ENCODE peak calls at places on chromosomes 3 and 15, in ten cellular contexts. One of them, this sample, is unnamed.

GRCh38 chr3:39911465-39912309 is 102.3 kb downstream of the MYRIP start:
- DNase-seq in left lobe of liver: no peak
- DNase-seq in A172: no peak
- DNase-seq in foreskin fibroblast: peak
- DNase-seq in islet precursor cell: peak
- DNase-seq in KG1: no peak
- DNase-seq in pons: peak
- DNase-seq in ACHN: no peak
- DNase-seq in HTR-8/SVneo: no peak
- DNase-seq in DMS153: no peak
- DNase-seq in this sample: no peak

GRCh38 chr3:126121632-126122031 is 37.7 kb upstream of the SLC41A3 start:
- DNase-seq in left lobe of liver: peak
- DNase-seq in A172: no peak
- DNase-seq in foreskin fibroblast: no peak
- DNase-seq in islet precursor cell: peak
- DNase-seq in KG1: no peak
- DNase-seq in pons: no peak
- DNase-seq in ACHN: no peak
- DNase-seq in HTR-8/SVneo: no peak
- DNase-seq in DMS153: no peak
- DNase-seq in this sample: no peak

GRCh38 chr3:63687569-63688233 is 35.2 kb downstream of the SNTN start:
- DNase-seq in left lobe of liver: no peak
- DNase-seq in A172: no peak
- DNase-seq in foreskin fibroblast: no peak
- DNase-seq in islet precursor cell: no peak
- DNase-seq in KG1: no peak
- DNase-seq in pons: no peak
- DNase-seq in ACHN: no peak
- DNase-seq in HTR-8/SVneo: no peak
- DNase-seq in DMS153: no peak
- DNase-seq in this sample: no peak

GRCh38 chr3:194690501-194691372 is 5.1 kb downstream of the FAM43A start:
- DNase-seq in left lobe of liver: no peak
- DNase-seq in A172: peak
- DNase-seq in foreskin fibroblast: no peak
- DNase-seq in islet precursor cell: no peak
- DNase-seq in KG1: no peak
- DNase-seq in pons: no peak
- DNase-seq in ACHN: peak
- DNase-seq in HTR-8/SVneo: no peak
- DNase-seq in DMS153: peak
- DNase-seq in this sample: no peak

GRCh38 chr3:117563063-117563462 is 853.5 kb downstream of the TUSC7 start:
- DNase-seq in left lobe of liver: no peak
- DNase-seq in A172: no peak
- DNase-seq in foreskin fibroblast: peak
- DNase-seq in islet precursor cell: no peak
- DNase-seq in KG1: no peak
- DNase-seq in pons: no peak
- DNase-seq in ACHN: no peak
- DNase-seq in HTR-8/SVneo: no peak
- DNase-seq in DMS153: no peak
- DNase-seq in this sample: peak

GRCh38 chr3:5891721-5892120 is 704.2 kb downstream of the EDEM1 start:
- DNase-seq in left lobe of liver: no peak
- DNase-seq in A172: no peak
- DNase-seq in foreskin fibroblast: no peak
- DNase-seq in islet precursor cell: no peak
- DNase-seq in KG1: no peak
- DNase-seq in pons: peak
- DNase-seq in ACHN: no peak
- DNase-seq in HTR-8/SVneo: no peak
- DNase-seq in DMS153: no peak
- DNase-seq in this sample: no peak

GRCh38 chr15:45157974-45158373 is 28.2 kb downstream of the DUOX1 start:
- DNase-seq in left lobe of liver: no peak
- DNase-seq in A172: peak
- DNase-seq in foreskin fibroblast: peak
- DNase-seq in islet precursor cell: peak
- DNase-seq in KG1: no peak
- DNase-seq in pons: peak
- DNase-seq in ACHN: no peak
- DNase-seq in HTR-8/SVneo: no peak
- DNase-seq in DMS153: no peak
- DNase-seq in this sample: peak

GRCh38 chr3:52860424-52860768 is 25.6 kb upstream of the MUSTN1 start:
- DNase-seq in left lobe of liver: no peak
- DNase-seq in A172: no peak
- DNase-seq in foreskin fibroblast: no peak
- DNase-seq in islet precursor cell: no peak
- DNase-seq in KG1: no peak
- DNase-seq in pons: no peak
- DNase-seq in ACHN: no peak
- DNase-seq in HTR-8/SVneo: no peak
- DNase-seq in DMS153: no peak
- DNase-seq in this sample: no peak

GRCh38 chr15:31551323-31551722 is 224.7 kb downstream of the KLF13 start:
- DNase-seq in left lobe of liver: no peak
- DNase-seq in A172: no peak
- DNase-seq in foreskin fibroblast: no peak
- DNase-seq in islet precursor cell: no peak
- DNase-seq in KG1: no peak
- DNase-seq in pons: no peak
- DNase-seq in ACHN: no peak
- DNase-seq in HTR-8/SVneo: no peak
- DNase-seq in DMS153: no peak
- DNase-seq in this sample: no peak

GRCh38 chr3:104102386-104102785 is 1264.3 kb upstream of the ALCAM start:
- DNase-seq in left lobe of liver: peak
- DNase-seq in A172: peak
- DNase-seq in foreskin fibroblast: no peak
- DNase-seq in islet precursor cell: peak
- DNase-seq in KG1: peak
- DNase-seq in pons: peak
- DNase-seq in ACHN: peak
- DNase-seq in HTR-8/SVneo: peak
- DNase-seq in DMS153: peak
- DNase-seq in this sample: peak

GRCh38 chr3:99859855-99860254 is 42.2 kb downstream of the CMSS1 start:
- DNase-seq in left lobe of liver: no peak
- DNase-seq in A172: peak
- DNase-seq in foreskin fibroblast: peak
- DNase-seq in islet precursor cell: no peak
- DNase-seq in KG1: no peak
- DNase-seq in pons: no peak
- DNase-seq in ACHN: peak
- DNase-seq in HTR-8/SVneo: peak
- DNase-seq in DMS153: no peak
- DNase-seq in this sample: peak

GRCh38 chr3:32334675-32335074 is 57.0 kb upstream of the CMTM7 start:
- DNase-seq in left lobe of liver: no peak
- DNase-seq in A172: no peak
- DNase-seq in foreskin fibroblast: no peak
- DNase-seq in islet precursor cell: no peak
- DNase-seq in KG1: no peak
- DNase-seq in pons: no peak
- DNase-seq in ACHN: no peak
- DNase-seq in HTR-8/SVneo: no peak
- DNase-seq in DMS153: no peak
- DNase-seq in this sample: no peak

GRCh38 chr3:193954752-193955151 is 181.2 kb upstream of the HES1 start:
- DNase-seq in left lobe of liver: no peak
- DNase-seq in A172: no peak
- DNase-seq in foreskin fibroblast: no peak
- DNase-seq in islet precursor cell: no peak
- DNase-seq in KG1: no peak
- DNase-seq in pons: no peak
- DNase-seq in ACHN: no peak
- DNase-seq in HTR-8/SVneo: no peak
- DNase-seq in DMS153: no peak
- DNase-seq in this sample: no peak

GRCh38 chr15:40543631-40544294 is 21.1 kb downstream of the CCDC32 start:
- DNase-seq in left lobe of liver: no peak
- DNase-seq in A172: no peak
- DNase-seq in foreskin fibroblast: no peak
- DNase-seq in islet precursor cell: peak
- DNase-seq in KG1: no peak
- DNase-seq in pons: no peak
- DNase-seq in ACHN: no peak
- DNase-seq in HTR-8/SVneo: no peak
- DNase-seq in DMS153: no peak
- DNase-seq in this sample: peak

GRCh38 chr3:192879346-192880031 is 38.2 kb downstream of the MB21D2 start:
- DNase-seq in left lobe of liver: no peak
- DNase-seq in A172: peak
- DNase-seq in foreskin fibroblast: peak
- DNase-seq in islet precursor cell: peak
- DNase-seq in KG1: no peak
- DNase-seq in pons: no peak
- DNase-seq in ACHN: peak
- DNase-seq in HTR-8/SVneo: peak
- DNase-seq in DMS153: no peak
- DNase-seq in this sample: peak

GRCh38 chr15:70208332-70208731 is 110.6 kb upstream of the TLE3 start:
- DNase-seq in left lobe of liver: no peak
- DNase-seq in A172: no peak
- DNase-seq in foreskin fibroblast: no peak
- DNase-seq in islet precursor cell: peak
- DNase-seq in KG1: no peak
- DNase-seq in pons: no peak
- DNase-seq in ACHN: no peak
- DNase-seq in HTR-8/SVneo: no peak
- DNase-seq in DMS153: no peak
- DNase-seq in this sample: no peak

GRCh38 chr15:58666957-58667356 is 82.5 kb downstream of the ADAM10 start:
- DNase-seq in left lobe of liver: no peak
- DNase-seq in A172: no peak
- DNase-seq in foreskin fibroblast: peak
- DNase-seq in islet precursor cell: no peak
- DNase-seq in KG1: no peak
- DNase-seq in pons: peak
- DNase-seq in ACHN: no peak
- DNase-seq in HTR-8/SVneo: no peak
- DNase-seq in DMS153: no peak
- DNase-seq in this sample: peak

GRCh38 chr15:100457201-100457600 is 71.5 kb downstream of the CERS3 start:
- DNase-seq in left lobe of liver: no peak
- DNase-seq in A172: no peak
- DNase-seq in foreskin fibroblast: peak
- DNase-seq in islet precursor cell: no peak
- DNase-seq in KG1: no peak
- DNase-seq in pons: no peak
- DNase-seq in ACHN: no peak
- DNase-seq in HTR-8/SVneo: no peak
- DNase-seq in DMS153: no peak
- DNase-seq in this sample: peak

GRCh38 chr15:50873935-50874353 is 34.5 kb upstream of the AP4E1 start:
- DNase-seq in left lobe of liver: peak
- DNase-seq in A172: no peak
- DNase-seq in foreskin fibroblast: no peak
- DNase-seq in islet precursor cell: no peak
- DNase-seq in KG1: no peak
- DNase-seq in pons: no peak
- DNase-seq in ACHN: no peak
- DNase-seq in HTR-8/SVneo: no peak
- DNase-seq in DMS153: no peak
- DNase-seq in this sample: no peak

GRCh38 chr15:89912674-89913396 is at the start of gene ARPIN:
- DNase-seq in left lobe of liver: peak
- DNase-seq in A172: no peak
- DNase-seq in foreskin fibroblast: peak
- DNase-seq in islet precursor cell: peak
- DNase-seq in KG1: no peak
- DNase-seq in pons: no peak
- DNase-seq in ACHN: peak
- DNase-seq in HTR-8/SVneo: peak
- DNase-seq in DMS153: no peak
- DNase-seq in this sample: peak

GRCh38 chr15:69325456-69325971 is 26.8 kb downstream of the PAQR5 start:
- DNase-seq in left lobe of liver: no peak
- DNase-seq in A172: no peak
- DNase-seq in foreskin fibroblast: no peak
- DNase-seq in islet precursor cell: no peak
- DNase-seq in KG1: no peak
- DNase-seq in pons: no peak
- DNase-seq in ACHN: no peak
- DNase-seq in HTR-8/SVneo: no peak
- DNase-seq in DMS153: no peak
- DNase-seq in this sample: no peak

GRCh38 chr3:51400169-51400568 is 9.1 kb downstream of the RBM15B start:
- DNase-seq in left lobe of liver: peak
- DNase-seq in A172: no peak
- DNase-seq in foreskin fibroblast: no peak
- DNase-seq in islet precursor cell: no peak
- DNase-seq in KG1: no peak
- DNase-seq in pons: no peak
- DNase-seq in ACHN: no peak
- DNase-seq in HTR-8/SVneo: no peak
- DNase-seq in DMS153: no peak
- DNase-seq in this sample: no peak

GRCh38 chr3:52470920-52471319 is 15.5 kb downstream of the NISCH start:
- DNase-seq in left lobe of liver: no peak
- DNase-seq in A172: no peak
- DNase-seq in foreskin fibroblast: no peak
- DNase-seq in islet precursor cell: no peak
- DNase-seq in KG1: no peak
- DNase-seq in pons: no peak
- DNase-seq in ACHN: no peak
- DNase-seq in HTR-8/SVneo: no peak
- DNase-seq in DMS153: no peak
- DNase-seq in this sample: no peak

GRCh38 chr15:65101418-65101890 is 13.5 kb downstream of the UBAP1L start:
- DNase-seq in left lobe of liver: peak
- DNase-seq in A172: peak
- DNase-seq in foreskin fibroblast: peak
- DNase-seq in islet precursor cell: peak
- DNase-seq in KG1: no peak
- DNase-seq in pons: peak
- DNase-seq in ACHN: peak
- DNase-seq in HTR-8/SVneo: peak
- DNase-seq in DMS153: no peak
- DNase-seq in this sample: peak

GRCh38 chr3:23836536-23837230 is 30.9 kb downstream of the UBE2E1 start:
- DNase-seq in left lobe of liver: no peak
- DNase-seq in A172: no peak
- DNase-seq in foreskin fibroblast: no peak
- DNase-seq in islet precursor cell: no peak
- DNase-seq in KG1: no peak
- DNase-seq in pons: peak
- DNase-seq in ACHN: no peak
- DNase-seq in HTR-8/SVneo: no peak
- DNase-seq in DMS153: no peak
- DNase-seq in this sample: no peak

This sample was measured in mesenchymal stem cell.